ENCODE peak calls at places on chromosomes 3 and 15, in seven cellular contexts. O is H9; C is adipocyte; I is T-helper 17 cell; J is A549; B is endodermal cell; U is CD4-positive, alpha-beta T cell. F is an unnamed sample.

GRCh38 chr15:80309769-80310384 is 57.9 kb upstream of the CTXND1 start:
- DNase-seq in O (no peak), C (peak; percentile 53), I (no peak), J (peak; percentile 24), B (peak; percentile 71), U (no peak), F (peak; percentile 10)

GRCh38 chr15:81751321-81751720 is 294.5 kb downstream of the MEX3B start:
- DNase-seq in O (no peak), C (no peak), I (no peak), J (no peak), B (no peak), U (no peak), F (no peak)

GRCh38 chr3:95810468-95810867 is 1003.9 kb upstream of the EPHA6 start:
- DNase-seq in O (no peak), C (no peak), I (no peak), J (no peak), B (no peak), U (no peak), F (no peak)

GRCh38 chr3:171898192-171898591 is 55.0 kb downstream of the TMEM212 start:
- DNase-seq in O (no peak), C (no peak), I (no peak), J (no peak), B (no peak), U (no peak), F (no peak)

GRCh38 chr3:11567516-11568467 is 75.9 kb downstream of the VGLL4 start:
- DNase-seq in O (no peak), C (peak; percentile 93), I (no peak), J (peak; percentile 84), B (no peak), U (no peak), F (no peak)

GRCh38 chr15:91530951-91531582 is 322.4 kb upstream of the SLCO3A1 start:
- DNase-seq in O (no peak), C (no peak), I (no peak), J (no peak), B (no peak), U (no peak), F (peak; percentile 85)

GRCh38 chr3:175075269-175075668 is 216.1 kb downstream of the NAALADL2 start:
- DNase-seq in O (no peak), C (peak; percentile 36), I (no peak), J (no peak), B (no peak), U (no peak), F (no peak)

GRCh38 chr3:78887608-78888011 is 880.2 kb downstream of the ROBO1 start:
- DNase-seq in O (no peak), C (peak; percentile 69), I (no peak), J (no peak), B (no peak), U (no peak), F (no peak)

GRCh38 chr3:101954946-101955345 is 105.6 kb downstream of the NFKBIZ start:
- DNase-seq in O (no peak), C (peak; percentile 29), I (no peak), J (no peak), B (no peak), U (no peak), F (no peak)

GRCh38 chr15:31036783-31037182 is 45.4 kb upstream of the MTMR10 start:
- DNase-seq in O (no peak), C (no peak), I (no peak), J (no peak), B (no peak), U (no peak), F (no peak)

GRCh38 chr15:45637552-45638033 is 2.8 kb downstream of the SQOR start:
- DNase-seq in O (no peak), C (peak; percentile 96), I (peak; percentile 15), J (peak; percentile 32), B (peak; percentile 4), U (peak; percentile 34), F (peak; percentile 86)

GRCh38 chr3:24680214-24680967 is 185.7 kb upstream of the THRB start:
- DNase-seq in O (peak; percentile 76), C (no peak), I (no peak), J (peak; percentile 53), B (peak; percentile 94), U (no peak), F (peak; percentile 53)

GRCh38 chr15:51879555-51879954 is 50.1 kb downstream of the TMOD3 start:
- DNase-seq in O (no peak), C (peak; percentile 51), I (no peak), J (no peak), B (no peak), U (no peak), F (no peak)

GRCh38 chr3:41711656-41712055 is 250.2 kb downstream of the ULK4 start:
- DNase-seq in O (no peak), C (peak; percentile 24), I (no peak), J (no peak), B (no peak), U (no peak), F (no peak)

GRCh38 chr3:169173231-169173630 is 490.3 kb downstream of the MECOM start:
- DNase-seq in O (no peak), C (no peak), I (no peak), J (no peak), B (no peak), U (no peak), F (peak; percentile 36)

GRCh38 chr3:85498177-85498576 is 539.4 kb downstream of the CADM2 start:
- DNase-seq in O (no peak), C (no peak), I (no peak), J (no peak), B (no peak), U (no peak), F (no peak)

GRCh38 chr15:42107483-42107882 is 13.1 kb upstream of the PLA2G4D start:
- DNase-seq in O (no peak), C (no peak), I (no peak), J (no peak), B (no peak), U (no peak), F (peak; percentile 94)

GRCh38 chr3:155560594-155560993 is 184.3 kb downstream of the PLCH1 start:
- DNase-seq in O (no peak), C (no peak), I (no peak), J (peak; percentile 51), B (peak; percentile 56), U (no peak), F (no peak)

GRCh38 chr3:141557961-141558706 is 71.3 kb downstream of the RASA2 start:
- DNase-seq in O (no peak), C (no peak), I (no peak), J (no peak), B (no peak), U (no peak), F (peak; percentile 70)

GRCh38 chr3:2921903-2922302 is 188.3 kb downstream of the IL5RA start:
- DNase-seq in O (no peak), C (no peak), I (no peak), J (peak; percentile 10), B (no peak), U (no peak), F (no peak)

GRCh38 chr3:161560006-161560637 is 63.5 kb downstream of the OTOL1 start:
- DNase-seq in O (peak; percentile 64), C (peak; percentile 81), I (no peak), J (peak; percentile 3), B (peak; percentile 84), U (no peak), F (no peak)

GRCh38 chr3:32257641-32258438 is 19.4 kb downstream of the CMTM8 start:
- DNase-seq in O (no peak), C (no peak), I (no peak), J (no peak), B (no peak), U (no peak), F (no peak)

GRCh38 chr3:32256206-32256605 is 17.7 kb downstream of the CMTM8 start:
- DNase-seq in O (no peak), C (no peak), I (no peak), J (no peak), B (no peak), U (no peak), F (no peak)

GRCh38 chr3:32255345-32255744 is 16.9 kb downstream of the CMTM8 start:
- DNase-seq in O (no peak), C (no peak), I (no peak), J (no peak), B (no peak), U (no peak), F (no peak)

GRCh38 chr3:32257042-32257441 is 18.6 kb downstream of the CMTM8 start:
- DNase-seq in O (no peak), C (no peak), I (no peak), J (no peak), B (no peak), U (no peak), F (no peak)

DNA sequence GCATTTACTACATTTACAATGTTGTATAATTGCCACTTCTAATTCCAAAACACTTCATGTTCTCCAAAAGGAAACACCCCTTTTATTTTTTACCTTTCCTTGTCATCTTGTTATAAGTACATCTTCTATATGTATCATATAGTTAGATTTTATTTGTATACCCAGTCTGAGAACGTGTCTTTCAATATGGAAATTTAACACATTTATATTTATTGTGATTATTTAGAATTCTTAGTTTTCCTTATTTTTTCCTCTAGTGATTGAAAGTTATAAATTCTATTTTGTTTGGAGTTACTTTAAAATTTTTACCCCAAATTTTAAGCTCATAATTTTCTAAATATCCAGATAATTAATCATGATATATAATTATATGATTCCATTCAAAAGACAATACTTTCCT is 15.8 kb downstream of the CMTM8 start:
- DNase-seq in O (no peak), C (no peak), I (no peak), J (no peak), B (no peak), U (no peak), F (no peak)
- H3K9me3 ChIP-seq in O (no peaks in the 10 kb centered on the region), C (peaks cover 13% of the 10 kb centered on the region), I (no peaks in the 10 kb centered on the region), J (peaks cover 17% of the 10 kb centered on the region), B (peaks cover 6% of the 10 kb centered on the region), U (no peaks in the 10 kb centered on the region), F (no peaks in the 10 kb centered on the region)

GRCh38 chr15:25095179-25095578 is 140.4 kb downstream of the SNRPN start:
- DNase-seq in O (no peak), C (no peak), I (no peak), J (no peak), B (no peak), U (no peak), F (no peak)
- H3K9me3 ChIP-seq in O (peaks cover 43% of the 10 kb centered on the region), C (peaks cover 86% of the 10 kb centered on the region), I (peaks cover 31% of the 10 kb centered on the region), J (peaks cover 2% of the 10 kb centered on the region), B (peaks cover 12% of the 10 kb centered on the region), U (peaks cover 90% of the 10 kb centered on the region), F (peaks cover 2% of the 10 kb centered on the region)

GRCh38 chr3:4326868-4327267 is 23.7 kb downstream of the SETMAR start:
- DNase-seq in O (no peak), C (no peak), I (no peak), J (no peak), B (no peak), U (no peak), F (no peak)
- H3K9me3 ChIP-seq in O (peaks cover 7% of the 10 kb centered on the region), C (peaks cover 3% of the 10 kb centered on the region), I (no peaks in the 10 kb centered on the region), J (no peaks in the 10 kb centered on the region), B (peaks cover 33% of the 10 kb centered on the region), U (peaks cover 13% of the 10 kb centered on the region), F (peaks cover 1% of the 10 kb centered on the region)

GRCh38 chr15:66405605-66406004 is 18.9 kb downstream of the MAP2K1 start:
- DNase-seq in O (no peak), C (peak; percentile 7), I (no peak), J (no peak), B (no peak), U (no peak), F (no peak)

GRCh38 chr15:66404122-66404521 is 17.4 kb downstream of the MAP2K1 start:
- DNase-seq in O (no peak), C (no peak), I (no peak), J (no peak), B (peak; percentile 47), U (no peak), F (no peak)

GRCh38 chr15:66405007-66405406 is 18.3 kb downstream of the MAP2K1 start:
- DNase-seq in O (no peak), C (peak; percentile 19), I (no peak), J (no peak), B (peak; percentile 16), U (no peak), F (no peak)

GRCh38 chr15:66403323-66403722 is 16.6 kb downstream of the MAP2K1 start:
- DNase-seq in O (no peak), C (no peak), I (no peak), J (no peak), B (peak; percentile 29), U (no peak), F (no peak)

GRCh38 chr15:66404532-66404931 is 17.8 kb downstream of the MAP2K1 start:
- DNase-seq in O (peak; percentile 89), C (no peak), I (no peak), J (no peak), B (peak; percentile 84), U (no peak), F (no peak)
- H3K9me3 ChIP-seq in O (no peaks in the 10 kb centered on the region), C (no peaks in the 10 kb centered on the region), I (no peaks in the 10 kb centered on the region), J (no peaks in the 10 kb centered on the region), B (no peaks in the 10 kb centered on the region), U (no peaks in the 10 kb centered on the region), F (no peaks in the 10 kb centered on the region)